ENCODE peak calls at places on chromosomes 5 and 9, in five cellular contexts. O is stimulated activated CD8-positive, alpha-beta memory T cell treated with anti-CD3 and anti-CD28 coated beads, Interleukin-4, amount 100 ng/mL, for 24 hours; D is activated B cell treated with CpG ODN at 0.5 μM for 24 hours; Q is uterus; Y is GM19239. J is an unnamed sample.

GRCh38 chr5:10289353-10289752 is 18.3 kb downstream of the CMBL start:
- DNase-seq in O (no peak), Q (no peak), D (no peak), Y (no peak), J (no peak)

GRCh38 chr9:86939896-86940295 is 7.4 kb downstream of the GAS1 start:
- DNase-seq in Q (no peak), D (no peak), Y (no peak), O (no peak), J (no peak)

GRCh38 chr5:125411163-125412050 is 665.0 kb upstream of the ZNF608 start:
- DNase-seq in Y (no peak), O (no peak), Q (peak), D (no peak), J (no peak)

GRCh38 chr5:140220032-140220697 is 45.2 kb downstream of the CYSTM1 start:
- DNase-seq in Y (no peak), D (no peak), Q (no peak), O (no peak), J (no peak)

GRCh38 chr9:89408628-89409101 is 89.2 kb downstream of the SEMA4D start:
- DNase-seq in Y (no peak), Q (no peak), D (no peak), O (no peak), J (no peak)

GRCh38 chr5:127832057-127832456 is 128.9 kb downstream of the CCDC192 start:
- DNase-seq in Q (no peak), D (no peak), O (no peak), Y (no peak), J (no peak)

GRCh38 chr9:134189167-134189474 is 24.8 kb upstream of the RNU6ATAC start:
- DNase-seq in O (no peak), Q (no peak), D (no peak), Y (no peak), J (no peak)

GRCh38 chr5:87126869-87127268 is 140.8 kb upstream of the RASA1 start:
- DNase-seq in O (no peak), Y (no peak), Q (no peak), D (no peak), J (no peak)

GRCh38 chr5:158126442-158127399 is 267.8 kb upstream of the CLINT1 start:
- DNase-seq in Y (no peak), D (no peak), O (no peak), Q (no peak), J (no peak)

GRCh38 chr5:107604990-107605389 is 65.7 kb downstream of the EFNA5 start:
- DNase-seq in D (no peak), O (no peak), Y (no peak), Q (no peak), J (no peak)

GRCh38 chr9:136808075-136808780 is 480 bp downstream of the RABL6 start:
- DNase-seq in D (no peak), Y (no peak), Q (no peak), O (peak), J (no peak)

GRCh38 chr5:57839025-57839424 is 356.4 kb upstream of the ACTBL2 start:
- DNase-seq in D (no peak), O (no peak), Y (no peak), Q (no peak), J (no peak)

GRCh38 chr5:104815212-104815611 is 1252.6 kb upstream of the NUDT12 start:
- DNase-seq in Q (no peak), O (no peak), D (no peak), Y (no peak), J (no peak)

GRCh38 chr9:35518212-35518917 is 28.5 kb downstream of the RUSC2 start:
- DNase-seq in Q (no peak), O (no peak), Y (no peak), D (no peak), J (no peak)

GRCh38 chr5:151448038-151448985 is 909 bp downstream of the SLC36A1 start:
- DNase-seq in Q (peak), Y (no peak), D (no peak), O (no peak), J (peak)

GRCh38 chr5:137190031-137190430 is 309.1 kb downstream of the SPOCK1 start:
- DNase-seq in O (no peak), D (no peak), Q (no peak), Y (no peak), J (no peak)

GRCh38 chr5:179697993-179698934 is 503 bp upstream of the CANX start:
- DNase-seq in O (peak), Q (peak), Y (peak), D (peak), J (peak)

GRCh38 chr5:51997908-51998307 is 614.7 kb downstream of the ISL1 start:
- DNase-seq in O (no peak), Y (no peak), Q (no peak), D (no peak), J (no peak)

GRCh38 chr9:134286513-134287245 is 39.6 kb upstream of the RXRA start:
- DNase-seq in Y (no peak), O (no peak), Q (no peak), D (no peak), J (no peak)

GRCh38 chr5:101212942-101213514 is 309.9 kb upstream of the ST8SIA4 start:
- DNase-seq in Q (no peak), D (no peak), O (no peak), Y (no peak), J (no peak)

GRCh38 chr9:38700695-38701094 is 19.2 kb downstream of the FAM240B start:
- DNase-seq in O (no peak), D (no peak), Y (no peak), Q (no peak), J (no peak)

J was measured in SK-MEL-5.